ENCODE peak calls at places on chromosomes 3 and 15, in five cellular contexts. S, P, W, E and M are unnamed samples.

GRCh38 chr3:134104031-134104430 is 74.3 kb upstream of the SLCO2A1 start:
- DNase-seq in E (no peak), P (no peak), W (no peak), S (peak; percentile 43), M (no peak)

GRCh38 chr3:150737874-150738679 is 24.9 kb downstream of the SIAH2 start:
- DNase-seq in P (no peak), E (peak; percentile 60), S (peak; percentile 47), W (no peak), M (no peak)

GRCh38 chr15:67820992-67821783 is 4.1 kb upstream of the SKOR1 start:
- DNase-seq in E (peak; percentile 54), P (peak; percentile 45), W (peak; percentile 79), S (peak; percentile 54), M (no peak)

GRCh38 chr3:188489639-188490405 is 335.9 kb downstream of the LPP start:
- DNase-seq in S (peak; percentile 73), E (no peak), P (no peak), W (no peak), M (no peak)

GRCh38 chr3:171526869-171527268 is 66.7 kb upstream of the TNIK start:
- DNase-seq in E (no peak), W (no peak), P (no peak), S (peak; percentile 51), M (no peak)

GRCh38 chr3:131819656-131820055 is 215.2 kb downstream of the CPNE4 start:
- DNase-seq in S (no peak), P (no peak), E (no peak), W (no peak), M (no peak)

GRCh38 chr3:65875395-65876027 is 163.2 kb downstream of the MAGI1 start:
- DNase-seq in S (no peak), P (no peak), E (no peak), W (no peak), M (no peak)

GRCh38 chr3:126308394-126309125 is 48.6 kb downstream of the KLF15 start:
- DNase-seq in E (no peak), P (no peak), W (no peak), S (no peak), M (no peak)

GRCh38 chr3:71225285-71225684 is 358.2 kb downstream of the FOXP1 start:
- DNase-seq in S (no peak), W (no peak), P (no peak), E (no peak), M (no peak)